ENCODE peak calls at places on chromosomes 13 and 19, in seven cellular contexts. H is endothelial cell, U is progenitor cell of endocrine pancreas, V is thyroid gland, D is fibroblast of mammary gland, A is psoas muscle, C is colonic mucosa. T is an unnamed sample.
A peak's percentile ranks its signal among the peaks of the same experiment; 100 is the strongest.

GRCh38 chr13:44331912-44332840 is 41.4 kb upstream of the SERP2 start:
- DNase-seq in H (no peak), U (no peak), V (peak; percentile 22), D (peak; percentile 90), A (peak; percentile 70), C (no peak), T (no peak)

GRCh38 chr19:35211545-35212230 is 16.9 kb downstream of the FAM187B start:
- DNase-seq in H (no peak), U (no peak), V (peak; percentile 29), D (no peak), A (peak; percentile 73), C (peak; percentile 53), T (no peak)

GRCh38 chr13:112852392-112852791 is 116.6 kb upstream of the MCF2L start:
- DNase-seq in H (no peak), U (no peak), V (no peak), D (no peak), A (no peak), C (no peak), T (no peak)

GRCh38 chr19:42191855-42192254 is 25.6 kb downstream of the DEDD2 start:
- DNase-seq in H (no peak), U (no peak), V (no peak), D (peak; percentile 93), A (no peak), C (peak; percentile 90), T (no peak)

GRCh38 chr19:10044390-10044789 is 31.1 kb downstream of the RDH8 start:
- DNase-seq in H (no peak), U (no peak), V (no peak), D (no peak), A (no peak), C (no peak), T (peak; percentile 45)

GRCh38 chr13:107799001-107799400 is 416.3 kb downstream of the LIG4 start:
- DNase-seq in H (no peak), U (no peak), V (no peak), D (no peak), A (no peak), C (no peak), T (no peak)

GRCh38 chr13:31069808-31070544 is 91.7 kb downstream of the HSPH1 start:
- DNase-seq in H (no peak), U (no peak), V (no peak), D (no peak), A (no peak), C (no peak), T (no peak)

GRCh38 chr13:43077906-43078305 is 54.5 kb downstream of the DNAJC15 start:
- DNase-seq in H (no peak), U (no peak), V (no peak), D (no peak), A (no peak), C (no peak), T (no peak)

GRCh38 chr13:40290758-40291157 is 375.7 kb downstream of the FOXO1 start:
- DNase-seq in H (no peak), U (no peak), V (no peak), D (no peak), A (no peak), C (no peak), T (no peak)

DNA sequence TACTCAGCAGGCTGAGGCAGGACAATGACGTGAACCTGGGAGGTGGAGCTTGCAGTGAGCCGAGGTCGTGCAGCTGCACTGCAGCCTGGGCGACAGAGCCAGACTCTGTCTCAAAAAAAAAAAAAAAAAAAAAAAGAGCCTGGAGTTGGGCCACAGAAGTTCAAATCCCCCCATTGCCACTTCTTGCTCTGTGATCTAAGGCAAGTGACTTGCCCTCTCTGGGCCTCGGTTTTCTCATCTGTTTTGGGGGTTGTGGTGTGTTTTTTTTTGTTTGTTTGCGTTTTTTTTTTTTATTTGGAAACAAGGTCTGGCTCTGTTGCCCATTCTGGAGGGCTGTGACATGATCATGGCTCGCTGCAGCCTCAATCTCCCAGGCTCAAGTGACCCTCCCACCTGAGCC is 17.3 kb downstream of the ADGRE5 start:
- DNase-seq in H (no peak), U (no peak), V (no peak), D (no peak), A (no peak), C (no peak), T (no peak)
- TF ChIP-seq CTCF in H (no peak), U (no peak), V (no peak), D (no peak), A (no peak), C (no peak), T (no peak)

GRCh38 chr19:57279418-57280164 is 694 bp upstream of the ZNF460 start:
- DNase-seq in H (peak; percentile 82), U (peak; percentile 54), V (peak; percentile 93), D (peak; percentile 93), A (peak; percentile 94), C (peak; percentile 91), T (peak; percentile 84)
- TF ChIP-seq CTCF in H (no peak), U (peak; percentile 39), V (no peak), D (peak; percentile 26), A (peak; percentile 19), C (no peak), T (peak; percentile 52)

DNA sequence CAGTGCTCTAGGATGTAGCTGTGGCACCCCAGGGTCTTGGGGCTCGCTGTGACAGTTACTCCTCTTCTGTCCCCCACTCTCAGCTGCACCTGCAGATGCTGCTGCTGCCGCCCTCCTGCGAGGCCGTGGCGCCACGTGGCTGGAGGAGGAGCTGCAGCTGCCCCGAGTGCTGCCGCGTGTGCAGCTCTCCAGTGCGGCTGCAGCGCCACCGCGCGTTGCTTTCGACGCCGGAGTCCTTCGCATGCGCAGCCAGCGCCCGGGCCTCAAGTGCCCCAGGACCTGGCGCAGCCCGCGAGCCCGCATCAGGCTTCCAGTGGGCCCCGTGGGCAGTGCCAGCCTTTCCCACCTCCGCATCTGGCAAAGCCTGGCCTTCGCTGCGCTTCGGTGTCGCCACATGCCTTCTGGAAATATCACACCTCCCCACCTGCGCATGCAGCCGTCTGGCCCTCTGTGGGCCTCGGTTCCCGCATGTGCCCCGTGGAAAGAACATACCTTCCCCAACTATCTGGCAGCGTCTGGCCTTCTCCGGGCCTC is 692 bp upstream of the ZNF580 start:
- DNase-seq in H (no peak), U (no peak), V (peak; percentile 76), D (peak; percentile 73), A (peak; percentile 89), C (peak; percentile 60), T (peak; percentile 72)
- TF ChIP-seq CTCF in H (no peak), U (no peak), V (peak; percentile 31), D (peak; percentile 28), A (peak; percentile 45), C (no peak), T (peak; percentile 63)

GRCh38 chr13:73293902-73294523 is 235.2 kb downstream of the KLF5 start:
- DNase-seq in H (no peak), U (no peak), V (no peak), D (no peak), A (no peak), C (peak; percentile 43), T (no peak)
- TF ChIP-seq CTCF in H (no peak), U (no peak), V (no peak), D (no peak), A (no peak), C (no peak), T (no peak)

DNA sequence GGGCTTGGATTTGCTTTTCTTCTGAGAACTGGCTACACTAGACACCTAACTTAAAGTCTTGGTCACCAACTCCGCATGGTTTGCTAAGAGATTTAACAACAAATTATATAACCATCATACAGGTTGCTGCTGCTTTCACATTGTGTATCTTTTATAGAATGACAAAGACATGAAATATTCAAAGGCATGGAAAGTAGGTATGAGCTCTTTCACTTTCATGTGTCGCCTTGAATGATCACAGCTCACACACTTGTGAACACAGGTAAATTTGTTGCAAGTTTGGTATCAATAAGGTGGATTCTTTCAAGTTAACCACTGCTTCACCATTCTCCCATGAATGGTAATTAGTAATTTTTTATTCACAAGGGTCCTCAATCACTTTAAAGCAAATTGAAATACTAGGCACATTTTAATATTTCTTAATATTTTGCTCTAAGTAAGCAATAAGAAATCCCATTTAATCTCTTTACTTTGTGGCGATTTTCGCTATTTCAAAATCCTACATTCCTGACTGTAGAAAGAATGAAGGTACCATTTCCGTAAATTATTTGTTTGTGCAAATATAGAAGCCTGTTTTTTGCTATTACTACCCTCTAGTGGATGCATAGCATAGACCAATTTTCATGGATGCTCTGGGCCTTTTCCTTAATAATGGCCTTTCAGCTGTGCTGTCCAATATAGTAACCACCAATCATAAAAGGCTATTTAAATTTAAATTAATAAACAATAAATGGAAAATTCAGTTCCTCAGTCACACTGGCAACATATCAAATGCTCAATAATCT is 45.5 kb upstream of the FREM2 start:
- DNase-seq in H (no peak), U (no peak), V (no peak), D (peak; percentile 2), A (no peak), C (no peak), T (no peak)
- TF ChIP-seq CTCF in H (peak; percentile 16), U (peak; percentile 43), V (peak; percentile 8), D (peak; percentile 40), A (no peak), C (no peak), T (no peak)

GRCh38 chr13:38871275-38871674 is 119.4 kb downstream of the STOML3 start:
- DNase-seq in H (no peak), U (no peak), V (no peak), D (no peak), A (no peak), C (no peak), T (no peak)

GRCh38 chr13:38868870-38869269 is 121.8 kb downstream of the STOML3 start:
- DNase-seq in H (no peak), U (peak; percentile 12), V (no peak), D (no peak), A (no peak), C (no peak), T (no peak)

GRCh38 chr13:38875186-38875875 is 115.3 kb downstream of the STOML3 start:
- DNase-seq in H (no peak), U (no peak), V (no peak), D (no peak), A (no peak), C (no peak), T (no peak)

GRCh38 chr13:38868399-38868798 is 122.2 kb downstream of the STOML3 start:
- DNase-seq in H (no peak), U (no peak), V (no peak), D (no peak), A (no peak), C (no peak), T (no peak)

GRCh38 chr13:38872693-38873092 is 117.9 kb downstream of the STOML3 start:
- DNase-seq in H (peak; percentile 69), U (peak; percentile 37), V (peak; percentile 73), D (peak; percentile 43), A (peak; percentile 65), C (no peak), T (peak; percentile 57)
- TF ChIP-seq CTCF in H (peak; percentile 76), U (peak; percentile 83), V (peak; percentile 50), D (peak; percentile 49), A (peak; percentile 44), C (no peak), T (peak; percentile 78)

GRCh38 chr13:29077051-29077813 is 257.1 kb downstream of the MTUS2 start:
- DNase-seq in H (no peak), U (no peak), V (no peak), D (no peak), A (no peak), C (no peak), T (no peak)

GRCh38 chr13:29081697-29082440 is 261.7 kb downstream of the MTUS2 start:
- DNase-seq in H (no peak), U (no peak), V (no peak), D (no peak), A (no peak), C (no peak), T (no peak)

DNA sequence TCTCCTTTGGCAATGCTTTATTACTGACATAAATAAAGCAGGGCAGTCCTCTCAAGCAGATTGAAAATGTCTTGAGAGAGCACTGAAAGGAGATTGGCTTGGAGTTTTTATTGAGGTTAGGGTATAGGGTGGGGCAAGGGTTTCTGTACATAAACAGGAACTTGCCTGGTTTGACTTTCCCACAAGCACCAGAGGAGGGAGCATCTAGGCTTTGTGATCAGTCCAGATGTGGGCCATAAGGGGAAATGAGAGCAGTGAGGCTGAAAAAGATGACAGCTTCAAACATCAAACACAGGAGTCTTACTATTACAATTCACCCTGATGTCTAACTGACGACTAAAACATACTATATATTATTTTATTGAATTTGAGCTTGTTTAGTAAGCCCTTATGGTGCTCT is 260.9 kb downstream of the MTUS2 start:
- DNase-seq in H (no peak), U (no peak), V (no peak), D (no peak), A (no peak), C (no peak), T (peak; percentile 35)
- TF ChIP-seq CTCF in H (no peak), U (no peak), V (no peak), D (no peak), A (no peak), C (no peak), T (peak; percentile 64)